ENCODE peak calls at places on chromosomes 11 and 22, in four cellular contexts. One of them, this sample, is unnamed.
A peak's percentile ranks its signal among the peaks of the same experiment; 100 is the strongest.

GRCh38 chr11:6320411-6321207 is at the start of gene CAVIN3:
- DNase-seq in suprapubic skin: peak; percentile 90
- DNase-seq in fibroblast of pulmonary artery: peak; percentile 83
- DNase-seq in ovary: peak; percentile 91
- DNase-seq in this sample: peak; percentile 68

GRCh38 chr11:61688368-61689163 is 8.4 kb downstream of the DAGLA start:
- DNase-seq in suprapubic skin: peak; percentile 86
- DNase-seq in fibroblast of pulmonary artery: peak; percentile 56
- DNase-seq in ovary: no peak
- DNase-seq in this sample: no peak

GRCh38 chr11:2776351-2777061 is 76.7 kb upstream of the KCNQ1OT1 start:
- DNase-seq in suprapubic skin: peak; percentile 58
- DNase-seq in fibroblast of pulmonary artery: no peak
- DNase-seq in ovary: peak; percentile 38
- DNase-seq in this sample: peak; percentile 65

GRCh38 chr11:108965602-108966001 is 300.7 kb downstream of the DDX10 start:
- DNase-seq in suprapubic skin: no peak
- DNase-seq in fibroblast of pulmonary artery: peak; percentile 93
- DNase-seq in ovary: no peak
- DNase-seq in this sample: no peak

GRCh38 chr22:36424901-36425579 is 37.3 kb upstream of the MYH9 start:
- DNase-seq in suprapubic skin: no peak
- DNase-seq in fibroblast of pulmonary artery: no peak
- DNase-seq in ovary: no peak
- DNase-seq in this sample: no peak

GRCh38 chr11:100676901-100677300 is 10.2 kb upstream of the ARHGAP42 start:
- DNase-seq in suprapubic skin: no peak
- DNase-seq in fibroblast of pulmonary artery: no peak
- DNase-seq in ovary: no peak
- DNase-seq in this sample: no peak

GRCh38 chr11:62445314-62445740 is 26.5 kb downstream of the SCGB1A1 start:
- DNase-seq in suprapubic skin: peak; percentile 89
- DNase-seq in fibroblast of pulmonary artery: peak; percentile 93
- DNase-seq in ovary: peak; percentile 86
- DNase-seq in this sample: no peak

GRCh38 chr22:19574247-19574646 is 50.0 kb upstream of the CLDN5 start:
- DNase-seq in suprapubic skin: no peak
- DNase-seq in fibroblast of pulmonary artery: no peak
- DNase-seq in ovary: no peak
- DNase-seq in this sample: no peak

GRCh38 chr22:42743501-42743991 is 22.9 kb upstream of the A4GALT start:
- DNase-seq in suprapubic skin: peak; percentile 94
- DNase-seq in fibroblast of pulmonary artery: peak; percentile 97
- DNase-seq in ovary: peak; percentile 86
- DNase-seq in this sample: no peak

GRCh38 chr11:116691779-116692178 is 81.0 kb downstream of the BUD13 start:
- DNase-seq in suprapubic skin: peak; percentile 66
- DNase-seq in fibroblast of pulmonary artery: peak; percentile 24
- DNase-seq in ovary: peak; percentile 64
- DNase-seq in this sample: peak; percentile 71

GRCh38 chr11:45924036-45924915 is 1.8 kb downstream of the LARGE2 start:
- DNase-seq in suprapubic skin: peak; percentile 62
- DNase-seq in fibroblast of pulmonary artery: no peak
- DNase-seq in ovary: peak; percentile 34
- DNase-seq in this sample: no peak

GRCh38 chr11:131609317-131609716 is 238.9 kb downstream of the NTM start:
- DNase-seq in suprapubic skin: no peak
- DNase-seq in fibroblast of pulmonary artery: peak; percentile 3
- DNase-seq in ovary: no peak
- DNase-seq in this sample: no peak

GRCh38 chr11:114269498-114269897 is 26.7 kb upstream of the NNMT start:
- DNase-seq in suprapubic skin: no peak
- DNase-seq in fibroblast of pulmonary artery: no peak
- DNase-seq in ovary: no peak
- DNase-seq in this sample: peak; percentile 2

GRCh38 chr11:132650969-132651720 is 881.2 kb downstream of the OPCML start:
- DNase-seq in suprapubic skin: no peak
- DNase-seq in fibroblast of pulmonary artery: no peak
- DNase-seq in ovary: no peak
- DNase-seq in this sample: no peak

GRCh38 chr22:46586123-46586519 is 34.1 kb upstream of the GRAMD4 start:
- DNase-seq in suprapubic skin: no peak
- DNase-seq in fibroblast of pulmonary artery: no peak
- DNase-seq in ovary: no peak
- DNase-seq in this sample: no peak

GRCh38 chr11:24253237-24253760 is 243.6 kb upstream of the LUZP2 start:
- DNase-seq in suprapubic skin: no peak
- DNase-seq in fibroblast of pulmonary artery: no peak
- DNase-seq in ovary: no peak
- DNase-seq in this sample: no peak

GRCh38 chr22:17897411-17897810 is 123.1 kb upstream of the BID start:
- DNase-seq in suprapubic skin: no peak
- DNase-seq in fibroblast of pulmonary artery: no peak
- DNase-seq in ovary: no peak
- DNase-seq in this sample: no peak

GRCh38 chr22:36374603-36375024 is 13.2 kb downstream of the MYH9 start:
- DNase-seq in suprapubic skin: no peak
- DNase-seq in fibroblast of pulmonary artery: peak; percentile 79
- DNase-seq in ovary: no peak
- DNase-seq in this sample: no peak

GRCh38 chr11:114302663-114303062 is 6.5 kb downstream of the NNMT start:
- DNase-seq in suprapubic skin: no peak
- DNase-seq in fibroblast of pulmonary artery: peak; percentile 45
- DNase-seq in ovary: no peak
- DNase-seq in this sample: no peak

GRCh38 chr11:119356349-119357031 is 10.0 kb upstream of the MFRP start:
- DNase-seq in suprapubic skin: peak; percentile 73
- DNase-seq in fibroblast of pulmonary artery: peak; percentile 73
- DNase-seq in ovary: peak; percentile 92
- DNase-seq in this sample: no peak

GRCh38 chr11:783581-784015 is 6.3 kb downstream of the CEND1 start:
- DNase-seq in suprapubic skin: no peak
- DNase-seq in fibroblast of pulmonary artery: peak; percentile 83
- DNase-seq in ovary: peak; percentile 79
- DNase-seq in this sample: no peak

GRCh38 chr11:115267871-115268270 is 236.3 kb downstream of the CADM1 start:
- DNase-seq in suprapubic skin: no peak
- DNase-seq in fibroblast of pulmonary artery: no peak
- DNase-seq in ovary: no peak
- DNase-seq in this sample: no peak

GRCh38 chr22:32469799-32470212 is 4.8 kb upstream of the FBXO7 start:
- DNase-seq in suprapubic skin: peak; percentile 74
- DNase-seq in fibroblast of pulmonary artery: peak; percentile 55
- DNase-seq in ovary: no peak
- DNase-seq in this sample: no peak

GRCh38 chr22:43114958-43115357 is 4.4 kb downstream of the BIK start:
- DNase-seq in suprapubic skin: no peak
- DNase-seq in fibroblast of pulmonary artery: no peak
- DNase-seq in ovary: no peak
- DNase-seq in this sample: no peak

GRCh38 chr11:61687420-61687819 is 7.2 kb downstream of the DAGLA start:
- DNase-seq in suprapubic skin: no peak
- DNase-seq in fibroblast of pulmonary artery: no peak
- DNase-seq in ovary: no peak
- DNase-seq in this sample: no peak

GRCh38 chr11:17277024-17277584 is 565 bp downstream of the NUCB2 start:
- DNase-seq in suprapubic skin: peak; percentile 74
- DNase-seq in fibroblast of pulmonary artery: peak; percentile 50
- DNase-seq in ovary: no peak
- DNase-seq in this sample: no peak

GRCh38 chr11:62399868-62400245 is 19.0 kb upstream of the SCGB1A1 start:
- DNase-seq in suprapubic skin: peak; percentile 71
- DNase-seq in fibroblast of pulmonary artery: no peak
- DNase-seq in ovary: peak; percentile 75
- DNase-seq in this sample: no peak

GRCh38 chr11:61580292-61580888 is 486 bp downstream of the SYT7 start:
- DNase-seq in suprapubic skin: no peak
- DNase-seq in fibroblast of pulmonary artery: no peak
- DNase-seq in ovary: peak; percentile 43
- DNase-seq in this sample: no peak

GRCh38 chr11:20243974-20244373 is 83.7 kb upstream of the DBX1 start:
- DNase-seq in suprapubic skin: no peak
- DNase-seq in fibroblast of pulmonary artery: no peak
- DNase-seq in ovary: no peak
- DNase-seq in this sample: no peak
- TF ChIP-seq CTCF in suprapubic skin: no peak
- TF ChIP-seq CTCF in fibroblast of pulmonary artery: peak; percentile 42
- TF ChIP-seq CTCF in ovary: no peak
- TF ChIP-seq CTCF in this sample: peak; percentile 63

DNA sequence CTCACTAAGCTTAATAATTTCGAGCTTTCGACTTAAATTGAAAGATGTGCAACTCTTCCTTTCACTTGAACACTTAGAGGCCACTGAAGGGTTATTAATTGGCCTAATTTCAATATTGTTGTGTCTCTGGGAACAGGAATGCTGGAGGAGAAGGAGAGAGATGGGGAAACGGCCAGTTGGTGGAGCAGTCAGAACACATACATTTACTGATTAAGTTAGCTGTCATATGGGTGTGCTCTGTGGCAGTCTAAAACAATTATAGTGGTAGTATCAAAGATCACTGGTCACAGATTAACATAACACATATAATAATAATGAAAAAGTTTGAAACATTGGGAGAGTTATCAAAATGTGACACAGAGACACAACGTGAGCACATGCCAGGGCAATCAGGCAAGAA is 106.1 kb downstream of the LRRC32 start:
- DNase-seq in suprapubic skin: no peak
- DNase-seq in fibroblast of pulmonary artery: peak; percentile 21
- DNase-seq in ovary: no peak
- DNase-seq in this sample: no peak
- TF ChIP-seq CTCF in suprapubic skin: no peak
- TF ChIP-seq CTCF in fibroblast of pulmonary artery: peak; percentile 8
- TF ChIP-seq CTCF in ovary: no peak
- TF ChIP-seq CTCF in this sample: no peak

DNA sequence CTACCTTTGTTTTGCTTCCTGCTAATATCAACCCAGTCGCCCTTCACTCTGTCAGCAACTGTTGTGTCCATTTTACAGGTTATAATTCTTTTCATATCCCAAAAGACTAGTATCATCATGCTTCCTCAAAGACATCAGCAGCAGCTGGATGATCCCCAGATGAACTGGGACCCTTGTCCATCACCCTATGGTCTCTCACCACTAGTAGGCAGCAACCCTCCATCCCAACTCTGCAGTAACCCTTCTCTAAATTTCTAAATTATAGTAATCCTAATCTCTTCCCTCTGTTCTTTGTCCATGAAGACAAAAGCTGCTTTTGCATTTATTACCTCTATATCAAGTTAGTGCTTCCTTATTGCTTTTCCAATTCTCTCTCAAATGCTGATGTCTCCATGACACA is 1025.8 kb downstream of the FAM181B start:
- DNase-seq in suprapubic skin: no peak
- DNase-seq in fibroblast of pulmonary artery: no peak
- DNase-seq in ovary: no peak
- DNase-seq in this sample: no peak
- TF ChIP-seq CTCF in suprapubic skin: no peak
- TF ChIP-seq CTCF in fibroblast of pulmonary artery: no peak
- TF ChIP-seq CTCF in ovary: no peak
- TF ChIP-seq CTCF in this sample: peak; percentile 39

DNA sequence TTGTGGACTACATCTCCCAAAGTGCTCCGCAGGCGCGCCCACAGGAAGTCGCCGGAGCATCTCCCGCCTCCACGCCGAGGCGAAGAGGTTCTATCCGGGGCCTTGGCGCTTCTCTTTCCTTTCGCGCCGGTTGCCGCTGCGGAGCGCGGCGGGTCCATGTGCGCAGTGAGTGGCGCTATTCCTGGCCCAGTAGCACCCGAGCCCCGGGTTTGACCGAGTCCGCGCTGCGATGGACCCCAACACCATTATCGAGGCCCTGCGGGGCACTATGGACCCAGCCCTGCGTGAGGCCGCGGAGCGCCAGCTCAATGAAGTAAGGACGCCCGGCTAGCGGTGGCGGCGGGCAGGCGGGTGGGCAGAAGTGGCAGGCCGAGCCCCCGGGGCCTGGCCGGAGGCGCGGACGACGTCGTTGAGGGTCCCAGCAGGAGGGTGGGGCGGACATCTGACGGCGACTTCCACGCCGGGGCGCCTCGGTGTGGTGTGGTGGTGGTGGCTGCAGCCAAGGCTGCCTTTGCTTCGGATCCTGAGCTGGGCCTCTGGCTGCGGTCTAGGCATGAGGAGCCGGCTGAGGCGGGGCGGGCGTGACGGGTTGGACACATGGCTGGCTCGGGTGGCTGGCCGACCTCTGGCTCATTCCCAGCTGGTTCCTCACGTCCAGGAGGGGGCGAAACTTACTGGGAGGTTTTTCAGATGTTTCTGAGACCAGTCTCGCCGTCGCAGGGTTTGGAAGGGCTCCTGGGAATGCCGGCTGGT is at the start of gene IPO7:
- DNase-seq in suprapubic skin: peak; percentile 92
- DNase-seq in fibroblast of pulmonary artery: peak; percentile 92
- DNase-seq in ovary: peak; percentile 91
- DNase-seq in this sample: peak; percentile 88
- TF ChIP-seq CTCF in suprapubic skin: no peak
- TF ChIP-seq CTCF in fibroblast of pulmonary artery: peak; percentile 40
- TF ChIP-seq CTCF in ovary: no peak
- TF ChIP-seq CTCF in this sample: peak; percentile 45

GRCh38 chr11:76291576-76292526 is 85.5 kb upstream of the WNT11 start:
- DNase-seq in suprapubic skin: no peak
- DNase-seq in fibroblast of pulmonary artery: no peak
- DNase-seq in ovary: no peak
- DNase-seq in this sample: no peak
- TF ChIP-seq CTCF in suprapubic skin: no peak
- TF ChIP-seq CTCF in fibroblast of pulmonary artery: no peak
- TF ChIP-seq CTCF in ovary: no peak
- TF ChIP-seq CTCF in this sample: no peak

GRCh38 chr11:3866206-3866605 is 10.7 kb downstream of the STIM1 start:
- DNase-seq in suprapubic skin: no peak
- DNase-seq in fibroblast of pulmonary artery: peak; percentile 27
- DNase-seq in ovary: no peak
- DNase-seq in this sample: no peak
- TF ChIP-seq CTCF in suprapubic skin: no peak
- TF ChIP-seq CTCF in fibroblast of pulmonary artery: no peak
- TF ChIP-seq CTCF in ovary: no peak
- TF ChIP-seq CTCF in this sample: no peak

DNA sequence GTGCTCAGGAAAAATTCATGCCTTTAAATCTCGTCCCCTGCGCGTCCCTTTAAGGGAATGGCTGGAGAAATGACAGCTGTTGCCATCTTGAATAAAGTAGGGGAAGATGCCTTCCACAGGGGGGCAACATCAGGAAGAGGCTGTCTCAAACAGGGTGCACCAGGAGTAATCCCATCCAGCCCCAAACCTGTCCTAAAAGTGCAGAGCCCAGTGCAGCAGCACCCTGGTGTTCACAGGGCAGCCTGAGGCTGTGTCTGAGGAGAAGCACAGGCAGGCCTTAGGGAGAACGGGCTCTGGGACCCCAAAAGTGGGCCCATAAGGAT is 10.8 kb upstream of the C11orf96 start:
- DNase-seq in suprapubic skin: no peak
- DNase-seq in fibroblast of pulmonary artery: no peak
- DNase-seq in ovary: no peak
- DNase-seq in this sample: no peak
- TF ChIP-seq CTCF in suprapubic skin: no peak
- TF ChIP-seq CTCF in fibroblast of pulmonary artery: no peak
- TF ChIP-seq CTCF in ovary: peak; percentile 43
- TF ChIP-seq CTCF in this sample: peak; percentile 16

This sample was measured in type B pancreatic cell.